ENCODE peak calls at places on chromosome 12, in seven cellular contexts. One of them, this sample, is unnamed.

GRCh38 chr12:52992699-52993557 is 13.3 kb upstream of the EIF4B start:
- DNase-seq in adrenal gland: no peak
- DNase-seq in posterior cingulate gyrus: no peak
- DNase-seq in LoVo: peak; percentile 95
- DNase-seq in C1 segment of cervical spinal cord: no peak
- DNase-seq in tibial artery: no peak
- DNase-seq in GM23248: peak; percentile 67
- DNase-seq in this sample: no peak

GRCh38 chr12:125092872-125093680 is 27.8 kb downstream of the AACS start:
- DNase-seq in GM23248: peak; percentile 78
- DNase-seq in posterior cingulate gyrus: no peak
- DNase-seq in LoVo: no peak
- DNase-seq in tibial artery: no peak
- DNase-seq in C1 segment of cervical spinal cord: no peak
- DNase-seq in adrenal gland: peak; percentile 40
- DNase-seq in this sample: no peak

GRCh38 chr12:5309654-5310053 is 122.3 kb upstream of the NTF3 start:
- DNase-seq in tibial artery: no peak
- DNase-seq in GM23248: peak; percentile 13
- DNase-seq in posterior cingulate gyrus: no peak
- DNase-seq in adrenal gland: no peak
- DNase-seq in C1 segment of cervical spinal cord: no peak
- DNase-seq in LoVo: no peak
- DNase-seq in this sample: no peak

GRCh38 chr12:114667669-114668150 is 16.3 kb downstream of the TBX3 start:
- DNase-seq in adrenal gland: no peak
- DNase-seq in C1 segment of cervical spinal cord: no peak
- DNase-seq in tibial artery: no peak
- DNase-seq in posterior cingulate gyrus: no peak
- DNase-seq in GM23248: no peak
- DNase-seq in LoVo: no peak
- DNase-seq in this sample: peak; percentile 19

GRCh38 chr12:106247731-106248176 is at the start of gene CKAP4:
- DNase-seq in C1 segment of cervical spinal cord: no peak
- DNase-seq in LoVo: peak; percentile 67
- DNase-seq in adrenal gland: peak; percentile 79
- DNase-seq in tibial artery: peak; percentile 71
- DNase-seq in GM23248: peak; percentile 93
- DNase-seq in posterior cingulate gyrus: peak; percentile 30
- DNase-seq in this sample: peak; percentile 86

GRCh38 chr12:77130193-77130592 is 64.8 kb upstream of the E2F7 start:
- DNase-seq in C1 segment of cervical spinal cord: no peak
- DNase-seq in adrenal gland: no peak
- DNase-seq in GM23248: no peak
- DNase-seq in tibial artery: no peak
- DNase-seq in posterior cingulate gyrus: no peak
- DNase-seq in LoVo: no peak
- DNase-seq in this sample: no peak

GRCh38 chr12:80939231-80939950 is 1.7 kb upstream of the LIN7A start:
- DNase-seq in tibial artery: no peak
- DNase-seq in C1 segment of cervical spinal cord: no peak
- DNase-seq in posterior cingulate gyrus: no peak
- DNase-seq in adrenal gland: no peak
- DNase-seq in GM23248: no peak
- DNase-seq in LoVo: no peak
- DNase-seq in this sample: no peak

GRCh38 chr12:16562413-16562812 is 43.5 kb downstream of the LMO3 start:
- DNase-seq in posterior cingulate gyrus: no peak
- DNase-seq in adrenal gland: no peak
- DNase-seq in LoVo: no peak
- DNase-seq in C1 segment of cervical spinal cord: no peak
- DNase-seq in tibial artery: no peak
- DNase-seq in GM23248: no peak
- DNase-seq in this sample: no peak

GRCh38 chr12:25005376-25005775 is 56.5 kb upstream of the BCAT1 start:
- DNase-seq in GM23248: no peak
- DNase-seq in adrenal gland: no peak
- DNase-seq in posterior cingulate gyrus: no peak
- DNase-seq in C1 segment of cervical spinal cord: no peak
- DNase-seq in tibial artery: no peak
- DNase-seq in LoVo: no peak
- DNase-seq in this sample: no peak

GRCh38 chr12:102394200-102394599 is 86.2 kb downstream of the IGF1 start:
- DNase-seq in adrenal gland: no peak
- DNase-seq in C1 segment of cervical spinal cord: no peak
- DNase-seq in LoVo: no peak
- DNase-seq in posterior cingulate gyrus: no peak
- DNase-seq in GM23248: no peak
- DNase-seq in tibial artery: no peak
- DNase-seq in this sample: no peak

GRCh38 chr12:7107181-7108041 is 1.6 kb downstream of the C1RL start:
- DNase-seq in LoVo: no peak
- DNase-seq in adrenal gland: no peak
- DNase-seq in tibial artery: no peak
- DNase-seq in GM23248: peak; percentile 40
- DNase-seq in posterior cingulate gyrus: no peak
- DNase-seq in C1 segment of cervical spinal cord: no peak
- DNase-seq in this sample: no peak

GRCh38 chr12:105455250-105455649 is 124.8 kb downstream of the C12orf75 start:
- DNase-seq in adrenal gland: no peak
- DNase-seq in tibial artery: no peak
- DNase-seq in C1 segment of cervical spinal cord: no peak
- DNase-seq in posterior cingulate gyrus: no peak
- DNase-seq in LoVo: no peak
- DNase-seq in GM23248: no peak
- DNase-seq in this sample: no peak

GRCh38 chr12:41663487-41664258 is 475.6 kb downstream of the PDZRN4 start:
- DNase-seq in GM23248: peak; percentile 29
- DNase-seq in C1 segment of cervical spinal cord: no peak
- DNase-seq in posterior cingulate gyrus: no peak
- DNase-seq in adrenal gland: no peak
- DNase-seq in tibial artery: no peak
- DNase-seq in LoVo: peak; percentile 45
- DNase-seq in this sample: peak; percentile 9

GRCh38 chr12:57222286-57223190 is 5.9 kb downstream of the NXPH4 start:
- DNase-seq in posterior cingulate gyrus: no peak
- DNase-seq in LoVo: no peak
- DNase-seq in GM23248: no peak
- DNase-seq in tibial artery: no peak
- DNase-seq in C1 segment of cervical spinal cord: no peak
- DNase-seq in adrenal gland: no peak
- DNase-seq in this sample: no peak

GRCh38 chr12:67826946-67827719 is 162.1 kb upstream of the IFNG-AS1 start:
- DNase-seq in GM23248: peak; percentile 62
- DNase-seq in posterior cingulate gyrus: no peak
- DNase-seq in C1 segment of cervical spinal cord: no peak
- DNase-seq in tibial artery: no peak
- DNase-seq in adrenal gland: no peak
- DNase-seq in LoVo: peak; percentile 6
- DNase-seq in this sample: no peak

GRCh38 chr12:12376636-12377448 is 20.0 kb downstream of the BORCS5 start:
- DNase-seq in LoVo: peak; percentile 93
- DNase-seq in C1 segment of cervical spinal cord: no peak
- DNase-seq in GM23248: peak; percentile 84
- DNase-seq in tibial artery: no peak
- DNase-seq in adrenal gland: peak; percentile 57
- DNase-seq in posterior cingulate gyrus: no peak
- DNase-seq in this sample: peak; percentile 58

GRCh38 chr12:97643961-97644360 is 181.4 kb downstream of the RMST start:
- DNase-seq in C1 segment of cervical spinal cord: no peak
- DNase-seq in posterior cingulate gyrus: no peak
- DNase-seq in adrenal gland: no peak
- DNase-seq in LoVo: no peak
- DNase-seq in GM23248: no peak
- DNase-seq in tibial artery: no peak
- DNase-seq in this sample: no peak

GRCh38 chr12:560666-561065 is 100.9 kb downstream of the B4GALNT3 start:
- DNase-seq in LoVo: no peak
- DNase-seq in GM23248: no peak
- DNase-seq in adrenal gland: no peak
- DNase-seq in posterior cingulate gyrus: no peak
- DNase-seq in C1 segment of cervical spinal cord: no peak
- DNase-seq in tibial artery: no peak
- DNase-seq in this sample: no peak

GRCh38 chr12:55840581-55841351 is 2.0 kb downstream of the MMP19 start:
- DNase-seq in GM23248: no peak
- DNase-seq in C1 segment of cervical spinal cord: no peak
- DNase-seq in adrenal gland: no peak
- DNase-seq in LoVo: no peak
- DNase-seq in posterior cingulate gyrus: no peak
- DNase-seq in tibial artery: no peak
- DNase-seq in this sample: no peak

GRCh38 chr12:5506821-5507231 is 74.9 kb downstream of the NTF3 start:
- DNase-seq in adrenal gland: no peak
- DNase-seq in C1 segment of cervical spinal cord: no peak
- DNase-seq in tibial artery: no peak
- DNase-seq in GM23248: peak; percentile 2
- DNase-seq in LoVo: no peak
- DNase-seq in posterior cingulate gyrus: no peak
- DNase-seq in this sample: no peak

GRCh38 chr12:131000000-131000486 is 46.3 kb downstream of the ADGRD1 start:
- DNase-seq in adrenal gland: no peak
- DNase-seq in tibial artery: no peak
- DNase-seq in posterior cingulate gyrus: no peak
- DNase-seq in C1 segment of cervical spinal cord: no peak
- DNase-seq in GM23248: no peak
- DNase-seq in LoVo: no peak
- DNase-seq in this sample: no peak

GRCh38 chr12:71870409-71870808 is 30.9 kb downstream of the TBC1D15 start:
- DNase-seq in posterior cingulate gyrus: no peak
- DNase-seq in C1 segment of cervical spinal cord: no peak
- DNase-seq in tibial artery: no peak
- DNase-seq in adrenal gland: no peak
- DNase-seq in LoVo: no peak
- DNase-seq in GM23248: no peak
- DNase-seq in this sample: no peak

GRCh38 chr12:94584370-94584769 is 66.0 kb downstream of the TMCC3 start:
- DNase-seq in adrenal gland: no peak
- DNase-seq in tibial artery: no peak
- DNase-seq in posterior cingulate gyrus: no peak
- DNase-seq in LoVo: no peak
- DNase-seq in GM23248: no peak
- DNase-seq in C1 segment of cervical spinal cord: no peak
- DNase-seq in this sample: no peak

This sample was measured in frontal cortex.